ENCODE peak calls at places on chromosome 18, in ten cellular contexts. T is OCI-LY7; S is GM23248; M is NCI-H1105 treated with DMSO at 0.1 percent for 48 hours; L is stimulated activated CD4-positive, alpha-beta T cell treated with anti-CD3 and anti-CD28 coated beads, Interleukin-1b, Interleukin-23, amount 100 ng/mL, for 24 hours; F is stimulated activated CD8-positive, alpha-beta memory T cell treated with anti-CD3 and anti-CD28 coated beads, Interleukin-12 subunit alpha, Interleukin-12 subunit beta, amount 100 ng/mL, for 1 hour; O is HT-29; J is posterior vena cava; Y is aorta; C is choroid plexus epithelial cell. G is an unnamed sample.
A peak's percentile ranks its signal among the peaks of the same experiment; 100 is the strongest.

GRCh38 chr18:634551-635045 is 22.9 kb upstream of the TYMS start:
- DNase-seq in J (no peak), T (no peak), O (no peak), F (no peak), Y (no peak), C (no peak), S (peak; percentile 33), L (no peak), M (no peak), G (no peak)

GRCh38 chr18:12722731-12723130 is 19.9 kb downstream of the PSMG2 start:
- DNase-seq in F (no peak), O (no peak), C (no peak), T (no peak), Y (no peak), L (no peak), S (no peak), J (no peak), M (no peak), G (no peak)

GRCh38 chr18:77321823-77322805 is 72.5 kb downstream of the GALR1 start:
- DNase-seq in Y (no peak), F (no peak), S (no peak), C (no peak), T (no peak), L (no peak), M (no peak), O (no peak), J (no peak), G (no peak)

GRCh38 chr18:55096261-55097026 is 137.2 kb upstream of the CCDC68 start:
- DNase-seq in C (peak; percentile 92), T (peak; percentile 17), Y (no peak), S (peak; percentile 79), O (peak; percentile 71), F (no peak), M (peak; percentile 3), J (no peak), L (no peak), G (no peak)

GRCh38 chr18:6645246-6645645 is 84.3 kb upstream of the ARHGAP28 start:
- DNase-seq in T (no peak), M (no peak), Y (no peak), S (no peak), J (no peak), F (no peak), C (no peak), O (no peak), L (no peak), G (no peak)

GRCh38 chr18:62200121-62200914 is 13.3 kb downstream of the RELCH start:
- DNase-seq in C (no peak), Y (no peak), O (no peak), J (no peak), F (no peak), M (no peak), T (no peak), S (no peak), L (no peak), G (no peak)

GRCh38 chr18:68429111-68429510 is 285.8 kb downstream of the TMX3 start:
- DNase-seq in F (no peak), C (no peak), O (no peak), S (no peak), M (no peak), T (no peak), J (no peak), L (no peak), Y (no peak), G (no peak)

GRCh38 chr18:10059610-10060468 is 146.0 kb downstream of the VAPA start:
- DNase-seq in C (no peak), S (no peak), J (no peak), Y (no peak), L (no peak), F (no peak), M (no peak), O (no peak), T (no peak), G (no peak)

GRCh38 chr18:13436596-13436995 is 218.0 kb downstream of the LDLRAD4 start:
- DNase-seq in T (no peak), O (no peak), M (no peak), S (no peak), Y (no peak), F (no peak), L (no peak), J (no peak), C (no peak), G (no peak)

GRCh38 chr18:36203360-36203895 is 16.1 kb downstream of the MOCOS start:
- DNase-seq in T (no peak), S (no peak), O (no peak), F (no peak), M (no peak), Y (no peak), C (no peak), L (no peak), J (no peak), G (no peak)

GRCh38 chr18:8116346-8117007 is 492.8 kb upstream of the RAB12 start:
- DNase-seq in L (no peak), C (peak; percentile 58), O (no peak), Y (no peak), S (peak; percentile 91), T (no peak), F (no peak), J (no peak), M (no peak), G (no peak)

GRCh38 chr18:79934311-79935097 is 16.9 kb downstream of the SLC66A2 start:
- DNase-seq in T (no peak), F (no peak), M (no peak), L (no peak), S (no peak), Y (peak; percentile 80), O (no peak), C (peak; percentile 60), J (peak; percentile 82), G (no peak)

GRCh38 chr18:79856119-79857080 is 58.7 kb downstream of the KCNG2 start:
- DNase-seq in T (peak; percentile 9), J (peak; percentile 61), O (no peak), L (no peak), C (peak; percentile 66), F (no peak), M (no peak), S (peak; percentile 43), Y (peak; percentile 50), G (peak; percentile 17)

GRCh38 chr18:79507076-79507545 is 111.4 kb downstream of the NFATC1 start:
- DNase-seq in L (no peak), O (no peak), T (no peak), S (peak; percentile 79), F (no peak), J (peak; percentile 91), M (no peak), Y (peak; percentile 88), C (peak; percentile 61), G (no peak)

GRCh38 chr18:8478166-8478967 is 130.9 kb upstream of the RAB12 start:
- DNase-seq in C (peak; percentile 71), J (peak; percentile 85), O (peak; percentile 73), S (peak; percentile 64), Y (peak; percentile 61), F (peak; percentile 8), T (peak; percentile 66), L (peak; percentile 21), M (no peak), G (peak; percentile 3)

GRCh38 chr18:68915066-68915465 is 117.2 kb downstream of the CCDC102B start:
- DNase-seq in T (no peak), M (no peak), Y (no peak), F (no peak), S (no peak), J (no peak), O (no peak), L (no peak), C (no peak), G (no peak)

GRCh38 chr18:10707294-10707693 is 181.5 kb downstream of the NAPG start:
- DNase-seq in O (no peak), C (no peak), Y (no peak), F (no peak), L (no peak), T (no peak), M (no peak), S (no peak), J (no peak), G (no peak)

GRCh38 chr18:12345491-12346239 is 31.4 kb downstream of the AFG3L2 start:
- DNase-seq in O (no peak), S (no peak), F (no peak), L (no peak), C (no peak), M (no peak), T (no peak), J (no peak), Y (no peak), G (no peak)

GRCh38 chr18:79935499-79935898 is 16.0 kb downstream of the SLC66A2 start:
- DNase-seq in T (no peak), Y (peak; percentile 9), S (no peak), J (peak; percentile 65), C (no peak), L (no peak), O (no peak), F (no peak), M (no peak), G (no peak)

GRCh38 chr18:54284967-54285785 is 15.9 kb downstream of the POLI start:
- DNase-seq in L (no peak), T (no peak), J (peak; percentile 82), Y (peak; percentile 56), S (peak; percentile 81), C (peak; percentile 83), M (no peak), F (no peak), O (no peak), G (no peak)

GRCh38 chr18:14746897-14747296 is 1.1 kb upstream of the ANKRD30B start:
- DNase-seq in C (no peak), L (no peak), M (no peak), J (peak; percentile 82), F (no peak), S (no peak), T (no peak), Y (no peak), O (no peak), G (no peak)

GRCh38 chr18:433297-433696 is 67.2 kb downstream of the COLEC12 start:
- DNase-seq in T (no peak), J (no peak), S (peak; percentile 34), L (no peak), Y (no peak), M (no peak), F (no peak), O (no peak), C (no peak), G (no peak)

G was measured in effector CD8-positive, alpha-beta T cell.